ENCODE peak calls at places on chromosomes 13 and 19, in four cellular contexts. One of them, this sample, is unnamed.

GRCh38 chr19:7857727-7858701 is 16.2 kb downstream of the PRR36 start:
- DNase-seq in epithelial cell of prostate: no peak
- DNase-seq in left colon: no peak
- DNase-seq in CMK: no peak
- DNase-seq in this sample: no peak

GRCh38 chr13:62294210-62294609 is 878.6 kb upstream of the PCDH20 start:
- DNase-seq in epithelial cell of prostate: no peak
- DNase-seq in left colon: no peak
- DNase-seq in CMK: no peak
- DNase-seq in this sample: no peak

GRCh38 chr19:13056052-13056660 is 46.5 kb downstream of the LYL1 start:
- DNase-seq in epithelial cell of prostate: no peak
- DNase-seq in left colon: peak; percentile 74
- DNase-seq in CMK: no peak
- DNase-seq in this sample: peak; percentile 49

GRCh38 chr13:75178436-75178835 is 303.5 kb downstream of the TBC1D4 start:
- DNase-seq in epithelial cell of prostate: no peak
- DNase-seq in left colon: no peak
- DNase-seq in CMK: no peak
- DNase-seq in this sample: no peak

GRCh38 chr13:95246292-95247082 is 54.8 kb downstream of the ABCC4 start:
- DNase-seq in epithelial cell of prostate: peak; percentile 39
- DNase-seq in left colon: no peak
- DNase-seq in CMK: no peak
- DNase-seq in this sample: no peak

GRCh38 chr19:32692727-32693061 is 1.1 kb downstream of the NUDT19 start:
- DNase-seq in epithelial cell of prostate: no peak
- DNase-seq in left colon: peak; percentile 19
- DNase-seq in CMK: no peak
- DNase-seq in this sample: no peak

GRCh38 chr19:55069137-55069858 is 6.3 kb upstream of the RDH13 start:
- DNase-seq in epithelial cell of prostate: peak; percentile 95
- DNase-seq in left colon: peak; percentile 79
- DNase-seq in CMK: no peak
- DNase-seq in this sample: no peak

GRCh38 chr19:48553676-48554384 is 1.9 kb downstream of the SULT2B1 start:
- DNase-seq in epithelial cell of prostate: no peak
- DNase-seq in left colon: peak; percentile 27
- DNase-seq in CMK: no peak
- DNase-seq in this sample: no peak

GRCh38 chr13:101660711-101661110 is 208.2 kb downstream of the ITGBL1 start:
- DNase-seq in epithelial cell of prostate: no peak
- DNase-seq in left colon: no peak
- DNase-seq in CMK: no peak
- DNase-seq in this sample: no peak

GRCh38 chr19:18117364-18117691 is 19.8 kb downstream of the MAST3 start:
- DNase-seq in epithelial cell of prostate: no peak
- DNase-seq in left colon: no peak
- DNase-seq in CMK: no peak
- DNase-seq in this sample: no peak

GRCh38 chr19:13962738-13963602 is 10.7 kb downstream of the DCAF15 start:
- DNase-seq in epithelial cell of prostate: no peak
- DNase-seq in left colon: no peak
- DNase-seq in CMK: no peak
- DNase-seq in this sample: no peak

GRCh38 chr19:54481326-54481930 is 8.3 kb upstream of the CDC42EP5 start:
- DNase-seq in epithelial cell of prostate: no peak
- DNase-seq in left colon: no peak
- DNase-seq in CMK: no peak
- DNase-seq in this sample: no peak

GRCh38 chr19:4657262-4657661 is 12.9 kb downstream of the MYDGF start:
- DNase-seq in epithelial cell of prostate: no peak
- DNase-seq in left colon: no peak
- DNase-seq in CMK: no peak
- DNase-seq in this sample: no peak

GRCh38 chr19:19191920-19192882 is at the start of the genes BORCS8 and RFXANK:
- DNase-seq in epithelial cell of prostate: peak; percentile 85
- DNase-seq in left colon: peak; percentile 100
- DNase-seq in CMK: peak; percentile 95
- DNase-seq in this sample: peak; percentile 91

GRCh38 chr13:112067121-112067741 is at the start of gene SOX1:
- DNase-seq in epithelial cell of prostate: no peak
- DNase-seq in left colon: no peak
- DNase-seq in CMK: no peak
- DNase-seq in this sample: no peak

GRCh38 chr19:3080281-3080680 is 13.9 kb upstream of the GNA11 start:
- DNase-seq in epithelial cell of prostate: no peak
- DNase-seq in left colon: peak; percentile 76
- DNase-seq in CMK: no peak
- DNase-seq in this sample: no peak

GRCh38 chr19:19224852-19225494 is 13.2 kb downstream of the NCAN start:
- DNase-seq in epithelial cell of prostate: no peak
- DNase-seq in left colon: peak; percentile 87
- DNase-seq in CMK: no peak
- DNase-seq in this sample: peak; percentile 33

GRCh38 chr19:48419158-48419920 is 25.9 kb downstream of the GRIN2D start:
- DNase-seq in epithelial cell of prostate: no peak
- DNase-seq in left colon: peak; percentile 65
- DNase-seq in CMK: no peak
- DNase-seq in this sample: no peak

GRCh38 chr13:99331881-99332293 is 24.7 kb upstream of the GPR183 start:
- DNase-seq in epithelial cell of prostate: no peak
- DNase-seq in left colon: no peak
- DNase-seq in CMK: no peak
- DNase-seq in this sample: no peak

GRCh38 chr13:40440990-40441820 is 225.2 kb downstream of the FOXO1 start:
- DNase-seq in epithelial cell of prostate: no peak
- DNase-seq in left colon: peak; percentile 70
- DNase-seq in CMK: no peak
- DNase-seq in this sample: no peak

GRCh38 chr19:28569132-28570114 is 643.5 kb downstream of the UQCRFS1 start:
- DNase-seq in epithelial cell of prostate: no peak
- DNase-seq in left colon: no peak
- DNase-seq in CMK: no peak
- DNase-seq in this sample: no peak

GRCh38 chr13:110281736-110282135 is 25.2 kb downstream of the COL4A1 start:
- DNase-seq in epithelial cell of prostate: no peak
- DNase-seq in left colon: no peak
- DNase-seq in CMK: no peak
- DNase-seq in this sample: no peak

GRCh38 chr19:42283248-42284065 is 14.4 kb downstream of the CIC start:
- DNase-seq in epithelial cell of prostate: peak; percentile 80
- DNase-seq in left colon: peak; percentile 96
- DNase-seq in CMK: peak; percentile 76
- DNase-seq in this sample: peak; percentile 92

GRCh38 chr19:35911173-35911572 is 3.1 kb upstream of the TYROBP start:
- DNase-seq in epithelial cell of prostate: no peak
- DNase-seq in left colon: no peak
- DNase-seq in CMK: no peak
- DNase-seq in this sample: no peak

GRCh38 chr19:35136977-35137702 is 1.5 kb upstream of the FXYD1 start:
- DNase-seq in epithelial cell of prostate: no peak
- DNase-seq in left colon: peak; percentile 36
- DNase-seq in CMK: no peak
- DNase-seq in this sample: no peak

GRCh38 chr19:16014923-16015804 is 61.1 kb upstream of the TPM4 start:
- DNase-seq in epithelial cell of prostate: no peak
- DNase-seq in left colon: no peak
- DNase-seq in CMK: no peak
- DNase-seq in this sample: no peak

GRCh38 chr13:36057041-36057440 is 74.1 kb downstream of the DCLK1 start:
- DNase-seq in epithelial cell of prostate: no peak
- DNase-seq in left colon: no peak
- DNase-seq in CMK: no peak
- DNase-seq in this sample: no peak

GRCh38 chr13:44854264-44855060 is 134.8 kb downstream of the NUFIP1 start:
- DNase-seq in epithelial cell of prostate: no peak
- DNase-seq in left colon: peak; percentile 57
- DNase-seq in CMK: no peak
- DNase-seq in this sample: no peak

GRCh38 chr13:33875658-33876401 is 57.9 kb downstream of the RFC3 start:
- DNase-seq in epithelial cell of prostate: no peak
- DNase-seq in left colon: no peak
- DNase-seq in CMK: no peak
- DNase-seq in this sample: no peak

GRCh38 chr19:39154626-39155100 is 29.1 kb downstream of the PAK4 start:
- DNase-seq in epithelial cell of prostate: no peak
- DNase-seq in left colon: peak; percentile 70
- DNase-seq in CMK: peak; percentile 78
- DNase-seq in this sample: no peak

GRCh38 chr13:36067619-36068456 is 63.3 kb downstream of the DCLK1 start:
- DNase-seq in epithelial cell of prostate: no peak
- DNase-seq in left colon: no peak
- DNase-seq in CMK: no peak
- DNase-seq in this sample: no peak

This sample was measured in keratinocyte.